ENCODE peak calls at places on chromosomes 16 and 17, in nine cellular contexts. Y, W, I, J, H, U, G, X and S are unnamed samples.

GRCh38 chr17:73197141-73197540 is 4.3 kb downstream of the COG1 start:
- DNase-seq in W (no peak), J (no peak), I (no peak), H (no peak), Y (no peak), G (no peak), X (no peak), U (no peak), S (no peak)

GRCh38 chr17:17379197-17379991 is 76.2 kb downstream of the NT5M start:
- DNase-seq in X (peak), W (no peak), H (no peak), I (no peak), U (no peak), J (no peak), Y (no peak), G (no peak), S (no peak)

GRCh38 chr17:42372142-42372541 is 16.1 kb downstream of the STAT3 start:
- DNase-seq in I (no peak), J (no peak), Y (no peak), W (no peak), H (no peak), X (no peak), G (no peak), U (no peak), S (no peak)

GRCh38 chr17:11334493-11334892 is 93.5 kb downstream of the SHISA6 start:
- DNase-seq in H (no peak), W (no peak), I (no peak), X (no peak), Y (no peak), J (no peak), U (no peak), G (no peak), S (no peak)

GRCh38 chr17:77905266-77905665 is 53.2 kb upstream of the TNRC6C start:
- DNase-seq in W (no peak), Y (no peak), U (no peak), X (no peak), H (no peak), I (no peak), G (no peak), J (no peak), S (no peak)

GRCh38 chr16:52496051-52496876 is 50.7 kb downstream of the TOX3 start:
- DNase-seq in J (no peak), U (no peak), Y (no peak), G (no peak), I (no peak), W (no peak), X (peak), H (no peak), S (no peak)

GRCh38 chr17:53626286-53626685 is 196.4 kb upstream of the KIF2B start:
- DNase-seq in I (peak), U (peak), H (no peak), G (no peak), W (no peak), Y (no peak), X (peak), J (no peak), S (no peak)

GRCh38 chr16:89602273-89602951 is 11.0 kb upstream of the DPEP1 start:
- DNase-seq in Y (no peak), W (peak), I (peak), J (peak), H (peak), G (no peak), X (peak), U (peak), S (no peak)

GRCh38 chr17:40317345-40317873 is 8.4 kb downstream of the RARA start:
- DNase-seq in X (peak), Y (peak), H (peak), G (no peak), U (peak), W (peak), I (peak), J (peak), S (peak)

GRCh38 chr17:596763-597644 is 117.6 kb downstream of the VPS53 start:
- DNase-seq in I (peak), U (no peak), H (peak), Y (no peak), J (no peak), X (peak), W (no peak), G (no peak), S (no peak)

GRCh38 chr17:10123093-10123492 is 75.3 kb downstream of the GAS7 start:
- DNase-seq in Y (no peak), G (no peak), W (no peak), X (no peak), J (no peak), U (no peak), H (no peak), I (no peak), S (no peak)

GRCh38 chr17:36048061-36048460 is 16.0 kb upstream of the CCL18 start:
- DNase-seq in X (no peak), Y (no peak), G (no peak), J (no peak), H (no peak), I (no peak), W (no peak), U (no peak), S (no peak)

GRCh38 chr16:81444448-81445121 is at the start of gene CMIP:
- DNase-seq in J (peak), Y (peak), H (peak), G (peak), W (peak), U (peak), I (peak), X (peak), S (peak)

GRCh38 chr17:7220593-7221280 is 999 bp downstream of the ACADVL start:
- DNase-seq in Y (peak), J (peak), X (peak), W (peak), G (peak), U (peak), I (peak), H (peak), S (no peak)

GRCh38 chr17:78409191-78409621 is 30.8 kb downstream of the PGS1 start:
- DNase-seq in J (no peak), G (no peak), I (peak), H (no peak), X (peak), Y (no peak), U (no peak), W (no peak), S (no peak)

GRCh38 chr17:76427457-76428231 is 25.3 kb downstream of the UBE2O start:
- DNase-seq in J (no peak), I (no peak), W (no peak), Y (no peak), U (no peak), G (no peak), X (no peak), H (peak), S (no peak)

GRCh38 chr16:66959645-66960177 is 1.4 kb upstream of the CES3 start:
- DNase-seq in H (no peak), I (no peak), W (no peak), G (peak), U (no peak), J (no peak), Y (peak), X (no peak), S (no peak)

GRCh38 chr16:3057181-3058166 is 8.0 kb upstream of the IL32 start:
- DNase-seq in G (no peak), Y (no peak), W (no peak), J (no peak), X (no peak), I (no peak), H (no peak), U (no peak), S (no peak)

GRCh38 chr16:3059723-3060242 is 5.7 kb upstream of the IL32 start:
- DNase-seq in X (no peak), H (no peak), W (no peak), J (no peak), I (no peak), U (no peak), G (no peak), Y (no peak), S (no peak)

GRCh38 chr16:3059041-3059722 is 6.3 kb upstream of the IL32 start:
- DNase-seq in G (peak), J (peak), I (peak), U (peak), W (peak), X (peak), H (peak), Y (peak), S (peak)

GRCh38 chr16:3056336-3057180 is 8.9 kb upstream of the IL32 start:
- DNase-seq in U (no peak), W (no peak), J (no peak), I (no peak), G (no peak), H (no peak), X (no peak), Y (no peak), S (no peak)

DNA sequence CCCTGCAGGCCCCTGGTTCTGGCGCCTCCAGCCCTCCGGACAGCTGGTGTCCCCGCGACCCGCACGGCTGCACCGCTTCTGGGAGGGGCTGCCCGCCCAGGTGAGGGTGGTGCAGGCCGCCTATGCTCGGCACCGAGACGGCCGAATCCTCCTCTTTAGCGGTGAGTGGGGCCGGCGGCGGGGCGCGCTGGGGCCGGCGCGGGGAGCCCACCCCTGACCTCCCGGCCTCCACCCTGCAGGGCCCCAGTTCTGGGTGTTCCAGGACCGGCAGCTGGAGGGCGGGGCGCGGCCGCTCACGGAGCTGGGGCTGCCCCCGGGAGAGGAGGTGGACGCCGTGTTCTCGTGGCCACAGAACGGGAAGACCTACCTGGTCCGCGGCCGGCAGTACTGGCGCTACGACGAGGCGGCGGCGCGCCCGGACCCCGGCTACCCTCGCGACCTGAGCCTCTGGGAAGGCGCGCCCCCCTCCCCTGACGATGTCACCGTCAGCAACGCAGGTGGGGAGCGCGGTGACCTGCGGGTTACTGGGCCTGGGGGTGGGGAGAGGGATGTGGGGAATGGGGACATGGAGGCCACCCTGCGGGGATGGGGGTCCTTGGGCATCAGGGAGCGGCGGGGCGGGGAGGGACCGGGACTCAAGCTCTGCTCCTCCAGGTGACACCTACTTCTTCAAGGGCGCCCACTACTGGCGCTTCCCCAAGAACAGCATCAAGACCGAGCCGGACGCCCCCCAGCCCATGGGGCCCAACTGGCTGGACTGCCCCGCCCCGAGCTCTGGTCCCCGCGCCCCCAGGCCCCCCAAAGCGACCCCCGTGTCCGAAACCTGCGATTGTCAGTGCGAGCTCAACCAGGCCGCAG is 7.0 kb upstream of the IL32 start:
- DNase-seq in I (peak), U (peak), G (peak), Y (no peak), X (peak), J (peak), W (peak), H (no peak), S (no peak)
- H3K27ac ChIP-seq in I (no peak), U (no peak), G (peak), Y (peak), X (peak), J (peak), W (peak), H (peak), S (no peak)

GRCh38 chr16:55510185-55510805 is 1.4 kb downstream of the LPCAT2 start:
- DNase-seq in J (no peak), I (no peak), H (no peak), X (no peak), G (no peak), U (no peak), W (no peak), Y (no peak), S (no peak)
- H3K4me3 ChIP-seq in J (no peak), I (peak), H (peak), X (peak), G (peak), U (no peak), W (no peak), Y (peak), S (no peak)

DNA sequence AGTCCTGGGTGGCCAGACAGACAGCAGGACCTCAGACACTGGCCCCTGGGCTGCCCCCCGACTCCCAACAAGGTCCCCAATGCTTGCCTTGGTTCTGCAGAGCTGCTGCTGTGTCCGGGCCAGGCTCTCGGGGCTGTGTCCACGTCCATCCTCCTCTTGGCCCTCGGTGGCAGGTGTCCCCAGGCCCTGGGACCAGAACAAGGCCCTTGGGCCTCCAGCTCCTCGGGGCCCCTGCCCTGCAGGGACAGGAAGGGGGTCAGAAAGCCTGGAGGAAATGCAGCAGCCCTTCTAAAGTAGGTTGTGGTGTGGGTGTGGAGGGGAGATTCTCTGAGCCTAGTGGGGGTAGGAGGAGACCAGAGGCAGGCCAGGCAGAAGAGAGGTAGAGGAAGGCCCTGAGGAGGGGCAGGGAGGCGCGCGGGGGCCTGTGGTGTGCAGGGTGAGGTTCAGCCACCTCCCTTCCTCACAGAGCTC is 2.5 kb upstream of the AXIN1 start:
- DNase-seq in Y (no peak), G (no peak), H (no peak), I (no peak), J (peak), X (no peak), U (no peak), W (peak), S (no peak)
- H3K27ac ChIP-seq in Y (no peak), G (no peak), H (no peak), I (no peak), J (peak), X (no peak), U (no peak), W (peak), S (no peak)

GRCh38 chr16:50467943-50468748 is 80.0 kb upstream of the NKD1 start:
- DNase-seq in I (no peak), J (no peak), G (no peak), X (no peak), H (no peak), Y (no peak), U (peak), W (no peak), S (no peak)
- H3K4me3 ChIP-seq in I (no peak), J (no peak), G (peak), X (no peak), H (no peak), Y (peak), U (no peak), W (no peak), S (peak)

GRCh38 chr17:49260011-49260921 is 29.7 kb upstream of the PHOSPHO1 start:
- DNase-seq in G (peak), X (peak), W (peak), H (peak), I (peak), J (peak), U (peak), Y (peak), S (peak)

GRCh38 chr17:49257296-49257695 is 26.7 kb upstream of the PHOSPHO1 start:
- DNase-seq in Y (no peak), W (no peak), X (no peak), H (no peak), G (no peak), U (no peak), J (no peak), I (no peak), S (no peak)

GRCh38 chr17:49254066-49254465 is 23.5 kb upstream of the PHOSPHO1 start:
- DNase-seq in W (no peak), U (no peak), X (no peak), J (no peak), G (no peak), H (no peak), Y (no peak), I (no peak), S (no peak)

GRCh38 chr17:49260922-49261291 is 30.3 kb upstream of the PHOSPHO1 start:
- DNase-seq in H (no peak), Y (no peak), X (no peak), J (no peak), G (no peak), I (peak), U (no peak), W (no peak), S (no peak)

DNA sequence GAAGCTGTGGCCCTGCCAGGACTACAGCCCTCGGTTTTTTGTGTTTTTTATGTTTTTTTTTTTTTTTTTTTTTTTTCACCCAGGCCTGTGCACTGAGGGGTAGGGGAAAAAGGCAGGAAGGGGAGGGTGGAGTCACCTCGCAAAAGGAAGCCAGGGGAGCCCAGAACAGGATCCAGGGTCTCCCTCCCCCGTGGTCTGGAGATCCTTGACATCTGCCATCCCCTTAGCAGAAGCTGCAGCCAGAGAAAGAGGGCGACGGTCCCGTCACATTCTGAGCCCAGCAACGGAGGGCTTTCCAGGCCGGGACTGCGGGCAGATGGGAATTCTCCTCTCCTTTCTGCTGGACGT is 29.1 kb upstream of the PHOSPHO1 start:
- DNase-seq in Y (no peak), I (no peak), W (no peak), J (no peak), H (no peak), X (no peak), U (no peak), G (no peak), S (no peak)
- H3K27ac ChIP-seq in Y (peak), I (no peak), W (no peak), J (no peak), H (peak), X (no peak), U (no peak), G (peak), S (peak)